ENCODE peak calls at places on chromosomes 13 and 19, in ten cellular contexts. J is heart left ventricle, F is K562, R is HepG2, Q is IMR-90, K is HCT116, N is upper lobe of left lung, H is body of pancreas, G is right lobe of liver, V is gastrocnemius medialis. L is an unnamed sample.

GRCh38 chr19:34500656-34501120 is 19.1 kb downstream of the WTIP start:
- ATAC-seq in J (no peak), F (peak), R (no peak), Q (no peak), K (no peak), N (no peak), H (no peak), G (no peak), V (no peak), L (no peak)

GRCh38 chr13:98055623-98056022 is 87.3 kb upstream of the FARP1 start:
- ATAC-seq in J (no peak), F (no peak), R (no peak), Q (no peak), K (no peak), N (no peak), H (no peak), G (no peak), V (no peak), L (no peak)

GRCh38 chr19:31127132-31127967 is 221.9 kb downstream of the TSHZ3 start:
- ATAC-seq in J (no peak), F (no peak), R (no peak), Q (peak), K (no peak), N (peak), H (no peak), G (no peak), V (no peak), L (peak)

GRCh38 chr13:25990801-25991200 is 61.0 kb downstream of the SHISA2 start:
- ATAC-seq in J (peak), F (no peak), R (no peak), Q (no peak), K (no peak), N (no peak), H (no peak), G (no peak), V (no peak), L (no peak)

GRCh38 chr19:18304194-18304495 is 18.7 kb downstream of the LSM4 start:
- ATAC-seq in J (peak), F (peak), R (peak), Q (no peak), K (peak), N (no peak), H (no peak), G (peak), V (peak), L (no peak)

GRCh38 chr19:35533822-35534521 is 716 bp downstream of the GAPDHS start:
- ATAC-seq in J (peak), F (peak), R (peak), Q (peak), K (peak), N (peak), H (no peak), G (peak), V (no peak), L (no peak)

GRCh38 chr19:14175351-14175792 is 30.6 kb downstream of the ADGRL1 start:
- ATAC-seq in J (no peak), F (no peak), R (no peak), Q (no peak), K (no peak), N (no peak), H (no peak), G (no peak), V (no peak), L (no peak)

GRCh38 chr19:50203281-50204080 is at the start of gene MYH14:
- ATAC-seq in J (peak), F (peak), R (peak), Q (peak), K (peak), N (peak), H (peak), G (peak), V (peak), L (peak)

GRCh38 chr13:77477299-77477848 is 58.1 kb upstream of the SCEL start:
- ATAC-seq in J (no peak), F (no peak), R (no peak), Q (no peak), K (no peak), N (no peak), H (no peak), G (no peak), V (no peak), L (no peak)

GRCh38 chr13:95784161-95784880 is 107.4 kb downstream of the DNAJC3 start:
- ATAC-seq in J (no peak), F (no peak), R (no peak), Q (peak), K (peak), N (no peak), H (peak), G (no peak), V (no peak), L (peak)

GRCh38 chr13:23610187-23610576 is 40.0 kb downstream of the TNFRSF19 start:
- ATAC-seq in J (peak), F (no peak), R (peak), Q (peak), K (no peak), N (no peak), H (no peak), G (peak), V (no peak), L (no peak)

GRCh38 chr19:50649433-50650391 is at the start of gene C19orf81:
- ATAC-seq in J (no peak), F (peak), R (no peak), Q (no peak), K (peak), N (peak), H (no peak), G (no peak), V (no peak), L (no peak)

GRCh38 chr19:18294467-18294864 is 13.0 kb upstream of the JUND start:
- ATAC-seq in J (no peak), F (no peak), R (no peak), Q (no peak), K (no peak), N (no peak), H (no peak), G (no peak), V (no peak), L (no peak)

GRCh38 chr13:25347156-25347555 is 24.6 kb upstream of the ATP8A2 start:
- ATAC-seq in J (no peak), F (no peak), R (peak), Q (peak), K (no peak), N (no peak), H (no peak), G (no peak), V (no peak), L (no peak)

GRCh38 chr19:47369923-47370625 is 21.0 kb downstream of the DHX34 start:
- ATAC-seq in J (peak), F (no peak), R (no peak), Q (peak), K (no peak), N (peak), H (no peak), G (peak), V (no peak), L (no peak)

GRCh38 chr13:52924241-52925148 is 76.1 kb upstream of the PCDH8 start:
- ATAC-seq in J (peak), F (no peak), R (peak), Q (no peak), K (no peak), N (no peak), H (no peak), G (no peak), V (no peak), L (no peak)

GRCh38 chr13:74574964-74575728 is 440.9 kb upstream of the KLF12 start:
- ATAC-seq in J (no peak), F (no peak), R (no peak), Q (peak), K (no peak), N (no peak), H (no peak), G (no peak), V (no peak), L (peak)

GRCh38 chr13:113904411-113904810 is 40.5 kb upstream of the GAS6 start:
- ATAC-seq in J (peak), F (peak), R (peak), Q (no peak), K (peak), N (peak), H (peak), G (peak), V (peak), L (peak)

GRCh38 chr13:41427700-41428099 is 29.6 kb upstream of the RGCC start:
- ATAC-seq in J (no peak), F (no peak), R (no peak), Q (no peak), K (no peak), N (no peak), H (no peak), G (no peak), V (no peak), L (no peak)

GRCh38 chr19:55016017-55016416 is 22.0 kb downstream of the GP6 start:
- ATAC-seq in J (no peak), F (no peak), R (no peak), Q (no peak), K (no peak), N (no peak), H (no peak), G (no peak), V (no peak), L (no peak)

GRCh38 chr19:11887247-11887617 is 350 bp upstream of the ZNF69 start:
- ATAC-seq in J (peak), F (peak), R (peak), Q (peak), K (no peak), N (peak), H (no peak), G (no peak), V (no peak), L (peak)

GRCh38 chr13:79503473-79504017 is 22.6 kb downstream of the NDFIP2 start:
- ATAC-seq in J (peak), F (peak), R (no peak), Q (no peak), K (no peak), N (no peak), H (peak), G (peak), V (no peak), L (no peak)

GRCh38 chr13:81480634-81481033 is 1139.7 kb upstream of the SPRY2 start:
- ATAC-seq in J (no peak), F (no peak), R (no peak), Q (no peak), K (no peak), N (no peak), H (no peak), G (no peak), V (no peak), L (no peak)

GRCh38 chr13:75581874-75582640 is 32.5 kb downstream of the UCHL3 start:
- ATAC-seq in J (peak), F (no peak), R (no peak), Q (no peak), K (no peak), N (no peak), H (no peak), G (no peak), V (peak), L (no peak)

GRCh38 chr13:26867451-26868067 is 107.0 kb upstream of the GPR12 start:
- ATAC-seq in J (no peak), F (no peak), R (no peak), Q (peak), K (no peak), N (no peak), H (no peak), G (no peak), V (no peak), L (no peak)

GRCh38 chr19:9329999-9330398 is 6.0 kb downstream of the ZNF559 start:
- ATAC-seq in J (no peak), F (no peak), R (no peak), Q (no peak), K (no peak), N (no peak), H (no peak), G (no peak), V (no peak), L (no peak)

GRCh38 chr19:9323557-9323918 is 441 bp upstream of the ZNF559 start:
- ATAC-seq in J (peak), F (peak), R (peak), Q (peak), K (peak), N (peak), H (peak), G (peak), V (peak), L (peak)

GRCh38 chr19:9321338-9321737 is 2.6 kb upstream of the ZNF559 start:
- ATAC-seq in J (no peak), F (no peak), R (no peak), Q (no peak), K (no peak), N (no peak), H (no peak), G (no peak), V (no peak), L (no peak)

GRCh38 chr19:9324584-9324962 is 594 bp downstream of the ZNF559 start:
- ATAC-seq in J (no peak), F (no peak), R (no peak), Q (no peak), K (no peak), N (no peak), H (no peak), G (no peak), V (no peak), L (no peak)

DNA sequence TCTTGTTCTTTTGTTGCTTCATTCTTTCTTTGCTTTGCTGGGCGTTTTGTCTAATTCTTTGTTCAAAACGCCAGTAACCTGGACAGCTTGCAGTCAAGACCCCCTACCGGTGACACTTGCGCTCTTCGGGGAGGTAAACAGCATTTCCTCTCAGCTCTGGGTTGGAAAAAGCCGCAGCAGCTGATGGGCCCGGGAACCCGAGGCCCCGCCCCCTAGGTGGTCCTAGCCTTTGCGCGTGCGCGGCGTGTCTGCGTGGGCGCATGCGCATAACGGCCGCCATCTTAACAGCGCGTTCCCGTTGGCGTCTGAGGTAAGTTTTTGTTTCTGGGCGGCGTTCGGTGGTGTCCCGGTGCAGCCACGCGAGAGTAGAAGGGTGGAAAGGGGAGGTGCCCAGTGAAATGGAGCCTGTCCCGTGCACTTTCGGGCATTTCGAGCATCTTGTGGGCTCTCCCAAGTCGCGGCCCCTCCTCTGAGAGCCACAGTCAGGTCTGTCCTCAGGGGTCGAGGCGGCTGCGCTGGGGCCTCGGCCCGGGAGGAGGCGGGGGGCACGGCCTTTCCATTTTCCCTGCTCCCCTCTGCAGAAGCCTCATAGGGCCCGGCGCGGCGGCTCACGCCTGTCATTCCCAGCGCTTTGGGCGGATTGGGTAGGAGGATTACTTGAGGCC is at the start of gene ZNF559:
- ATAC-seq in J (peak), F (peak), R (peak), Q (peak), K (peak), N (peak), H (peak), G (peak), V (peak), L (peak)
- H3K4me3 ChIP-seq in J (peak), F (peak), R (peak), Q (peak), K (peak), N (peak), H (peak), G (peak), V (peak), L (peak)

DNA sequence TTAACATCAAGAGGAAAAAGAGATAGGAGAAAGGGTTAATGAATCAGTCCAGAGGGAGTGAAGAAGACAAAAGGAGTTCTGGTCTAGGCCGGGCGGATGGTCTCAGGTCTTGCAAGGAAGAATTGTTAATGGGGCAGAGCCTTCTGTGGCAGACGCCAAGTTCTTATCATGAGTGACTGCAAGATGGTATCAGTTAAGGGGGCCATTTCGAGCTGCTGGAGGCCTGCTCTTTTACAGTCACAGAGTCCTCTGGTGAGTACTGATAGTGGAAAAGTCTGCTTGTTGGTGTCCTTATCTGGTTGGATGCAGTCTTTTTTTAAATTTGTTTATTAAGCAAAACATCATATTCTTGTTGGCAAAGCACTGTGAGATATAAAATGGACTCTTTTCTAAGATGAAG is 590.9 kb upstream of the SGCG start:
- ATAC-seq in J (no peak), F (no peak), R (no peak), Q (no peak), K (no peak), N (no peak), H (no peak), G (no peak), V (no peak), L (no peak)
- TF ChIP-seq POLR2A in J (no peak), F (no peak), R (no peak), Q (no peak), K (no peak), N (no peak), H (no peak), G (no peak), V (no peak), L (no peak)

GRCh38 chr13:46894534-46894906 is 2.3 kb downstream of the HTR2A start:
- ATAC-seq in J (peak), F (peak), R (no peak), Q (no peak), K (no peak), N (no peak), H (no peak), G (no peak), V (no peak), L (peak)
- H3K4me3 ChIP-seq in J (peak), F (no peak), R (no peak), Q (peak), K (no peak), N (peak), H (peak), G (peak), V (peak), L (peak)

DNA sequence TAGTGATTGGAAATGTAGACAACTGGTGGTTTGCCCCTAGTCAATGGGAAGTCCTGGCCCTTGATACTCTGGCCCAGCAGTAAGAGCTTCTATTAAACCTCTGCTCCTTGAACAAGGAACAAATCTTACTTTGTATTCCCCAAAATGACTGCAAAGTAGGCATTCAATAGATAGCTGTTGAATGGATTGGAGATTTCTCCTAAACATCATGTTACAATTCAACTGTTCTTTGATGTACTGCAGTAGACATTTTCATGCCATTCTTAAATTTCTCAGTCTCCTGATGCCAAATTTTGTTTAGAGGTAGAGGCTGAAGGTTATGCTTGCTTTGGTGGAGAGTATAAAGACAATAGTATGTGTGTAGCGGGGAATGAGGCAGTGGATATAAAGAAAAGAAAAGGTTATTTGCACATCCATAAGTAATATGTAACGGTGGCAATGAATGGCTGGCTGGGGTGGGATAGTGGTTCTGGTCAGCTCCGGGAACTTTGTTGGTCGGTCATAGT is 12.8 kb downstream of the MIR17HG start:
- ATAC-seq in J (no peak), F (no peak), R (peak), Q (no peak), K (no peak), N (no peak), H (no peak), G (no peak), V (no peak), L (no peak)
- TF ChIP-seq POLR2A in J (no peak), F (no peak), R (no peak), Q (no peak), K (no peak), N (no peak), H (no peak), G (no peak), V (no peak), L (no peak)

DNA sequence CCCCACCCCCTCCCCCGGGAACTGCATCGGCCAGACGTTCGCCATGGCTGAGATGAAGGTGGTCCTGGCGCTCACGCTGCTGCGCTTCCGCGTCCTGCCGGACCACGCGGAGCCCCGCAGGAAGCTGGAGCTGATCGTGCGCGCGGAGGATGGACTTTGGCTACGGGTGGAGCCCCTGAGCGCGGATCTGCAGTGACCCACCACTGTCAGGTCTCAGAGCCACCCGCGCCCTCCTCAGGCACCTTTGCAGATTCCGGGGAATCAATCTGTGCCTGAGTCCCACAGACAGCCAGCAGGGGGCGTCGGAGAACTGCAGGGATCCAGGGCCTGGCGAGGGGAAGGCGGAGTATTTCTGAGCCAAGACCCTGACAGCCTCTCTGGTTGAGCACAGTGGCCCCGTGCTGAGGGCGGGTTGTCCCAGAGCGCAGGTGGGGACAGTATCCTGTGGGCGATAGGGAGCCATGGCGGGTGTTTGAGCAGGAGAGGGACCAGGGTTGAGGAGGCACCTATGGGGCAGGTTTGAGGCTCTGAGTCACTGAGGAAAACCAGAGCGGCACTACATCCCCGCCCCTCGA is 30.4 kb upstream of the CYP4F8 start:
- ATAC-seq in J (peak), F (peak), R (peak), Q (peak), K (peak), N (peak), H (peak), G (peak), V (no peak), L (peak)
- H3K4me3 ChIP-seq in J (no peak), F (no peak), R (no peak), Q (no peak), K (no peak), N (no peak), H (no peak), G (no peak), V (no peak), L (no peak)

GRCh38 chr13:33870046-33870668 is 52.2 kb downstream of the RFC3 start:
- ATAC-seq in J (no peak), F (no peak), R (no peak), Q (no peak), K (no peak), N (no peak), H (peak), G (peak), V (no peak), L (no peak)
- TF ChIP-seq POLR2A in J (no peak), F (no peak), R (no peak), Q (no peak), K (no peak), N (no peak), H (no peak), G (no peak), V (no peak), L (no peak)

GRCh38 chr13:105139048-105139379 is 1396.4 kb downstream of the EFNB2 start:
- ATAC-seq in J (no peak), F (no peak), R (peak), Q (no peak), K (peak), N (no peak), H (no peak), G (no peak), V (no peak), L (no peak)
- H3K4me3 ChIP-seq in J (no peak), F (no peak), R (peak), Q (no peak), K (peak), N (no peak), H (no peak), G (no peak), V (no peak), L (no peak)

DNA sequence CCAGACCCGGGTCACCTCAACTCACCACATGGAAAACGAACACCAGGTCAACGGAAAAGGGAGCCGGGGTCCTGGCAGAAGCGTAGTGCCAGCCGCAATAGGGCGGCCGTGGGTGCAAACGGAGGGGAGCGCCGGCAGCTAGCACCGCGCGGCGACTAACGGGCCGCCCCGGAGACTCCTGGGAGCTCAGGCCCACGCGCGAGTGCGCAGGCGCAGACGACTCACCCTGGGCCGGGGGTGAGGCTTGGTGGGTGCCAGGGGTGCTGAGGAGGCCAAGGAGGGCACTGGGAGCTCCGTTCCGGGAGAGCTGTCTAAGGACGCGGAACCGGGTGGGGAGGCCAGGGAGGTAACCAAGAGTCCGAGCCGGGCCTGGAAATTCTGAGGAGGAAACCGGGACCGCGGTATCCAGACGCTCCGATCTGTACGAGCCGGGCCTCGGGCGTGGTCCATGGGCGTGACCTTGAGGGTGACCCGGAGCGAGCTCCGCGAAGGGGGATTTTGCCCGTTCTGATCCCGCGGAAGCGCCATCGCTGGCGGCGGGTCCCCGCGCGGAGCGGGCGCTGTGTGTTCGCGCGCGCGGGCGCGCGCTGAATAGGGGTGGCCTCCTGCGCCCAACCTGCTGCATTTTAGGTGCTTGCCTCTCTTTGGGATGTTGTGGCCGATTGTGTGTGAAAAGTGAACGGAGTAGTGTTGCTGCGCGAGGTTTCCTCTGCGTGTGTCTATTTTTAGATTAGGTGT is at the start of gene ZNF382:
- ATAC-seq in J (peak), F (no peak), R (peak), Q (peak), K (no peak), N (peak), H (peak), G (peak), V (peak), L (peak)
- TF ChIP-seq POLR2A in J (peak), F (no peak), R (peak), Q (no peak), K (no peak), N (peak), H (peak), G (peak), V (peak), L (peak)

L was measured in gastroesophageal sphincter.